ENCODE peak calls at places on chromosomes 5 and 9, in five cellular contexts. F is smooth muscle cell of the brain vasculature, R is posterior cingulate gyrus, M is iris pigment epithelial cell, N is NAMALWA. O is an unnamed sample.

GRCh38 chr9:96567203-96567700 is 52.4 kb downstream of the CDC14B start:
- DNase-seq in F (no peak), R (peak), M (peak), N (no peak), O (no peak)

GRCh38 chr5:138743506-138743905 is 9.7 kb upstream of the CTNNA1 start:
- DNase-seq in F (no peak), R (no peak), M (no peak), N (no peak), O (no peak)

GRCh38 chr5:159749146-159749545 is 167.1 kb upstream of the ADRA1B start:
- DNase-seq in F (no peak), R (no peak), M (no peak), N (no peak), O (no peak)

GRCh38 chr5:135212361-135213033 is 178.5 kb upstream of the PITX1 start:
- DNase-seq in F (no peak), R (no peak), M (no peak), N (no peak), O (no peak)

GRCh38 chr9:98401140-98402025 is 145.9 kb upstream of the TBC1D2 start:
- DNase-seq in F (no peak), R (no peak), M (peak), N (no peak), O (no peak)

GRCh38 chr9:123611228-123611627 is 255.2 kb downstream of the CRB2 start:
- DNase-seq in F (no peak), R (no peak), M (peak), N (no peak), O (no peak)

GRCh38 chr5:78537821-78538220 is 110.8 kb downstream of the LHFPL2 start:
- DNase-seq in F (no peak), R (no peak), M (peak), N (peak), O (peak)

GRCh38 chr5:138824516-138824915 is 50.6 kb downstream of the LRRTM2 start:
- DNase-seq in F (no peak), R (peak), M (no peak), N (no peak), O (no peak)

GRCh38 chr9:126401107-126401506 is 74.5 kb downstream of the MVB12B start:
- DNase-seq in F (no peak), R (no peak), M (no peak), N (no peak), O (no peak)